ENCODE peak calls at places on chromosomes 13 and 19, in seven cellular contexts. L, W, O, K, F, M and N are unnamed samples.

GRCh38 chr13:36891752-36892151 is 28.3 kb downstream of the SMAD9 start:
- DNase-seq in O (no peak), F (no peak), M (no peak), L (no peak), K (no peak), W (no peak), N (no peak)

GRCh38 chr19:18833849-18834643 is 2.3 kb downstream of the UPF1 start:
- DNase-seq in L (no peak), W (no peak), O (no peak), K (no peak), M (no peak), F (peak; percentile 52), N (no peak)

GRCh38 chr19:57720878-57721277 is 6.5 kb downstream of the ZNF671 start:
- DNase-seq in L (no peak), M (no peak), F (no peak), K (no peak), W (no peak), O (no peak), N (no peak)

GRCh38 chr19:38990949-38991697 is 15.6 kb upstream of the FBXO17 start:
- DNase-seq in K (no peak), O (no peak), M (no peak), F (no peak), W (no peak), L (no peak), N (no peak)

GRCh38 chr19:3056454-3057016 is 5.8 kb downstream of the TLE5 start:
- DNase-seq in F (no peak), W (no peak), L (no peak), K (no peak), O (no peak), M (peak; percentile 28), N (no peak)

GRCh38 chr13:92221916-92222315 is 823.5 kb downstream of the GPC5 start:
- DNase-seq in F (no peak), O (no peak), M (no peak), W (no peak), K (no peak), L (no peak), N (no peak)

GRCh38 chr13:45122941-45123340 is 2.6 kb downstream of the GTF2F2 start:
- DNase-seq in L (no peak), W (no peak), K (no peak), M (no peak), O (no peak), F (no peak), N (no peak)

GRCh38 chr13:76890036-76890435 is 3.8 kb upstream of the KCTD12 start:
- DNase-seq in O (no peak), K (no peak), F (no peak), W (no peak), L (no peak), M (no peak), N (no peak)

GRCh38 chr19:5534787-5535586 is 32.8 kb downstream of the TINCR start:
- DNase-seq in K (no peak), F (peak; percentile 51), M (no peak), W (no peak), O (no peak), L (no peak), N (no peak)

GRCh38 chr13:56773148-56773547 is 367.6 kb upstream of the PRR20A start:
- DNase-seq in F (no peak), M (no peak), L (no peak), W (no peak), O (no peak), K (no peak), N (no peak)

GRCh38 chr13:87344176-87344575 is 327.0 kb upstream of the SLITRK5 start:
- DNase-seq in M (no peak), O (no peak), W (no peak), F (peak; percentile 12), L (no peak), K (no peak), N (no peak)

GRCh38 chr13:75368167-75368566 is 113.8 kb downstream of the TBC1D4 start:
- DNase-seq in K (no peak), L (no peak), M (peak; percentile 57), O (no peak), W (peak; percentile 41), F (no peak), N (no peak)

GRCh38 chr13:31431722-31432137 is 232.0 kb downstream of the B3GLCT start:
- DNase-seq in K (peak; percentile 67), L (no peak), O (no peak), M (peak; percentile 42), W (peak; percentile 51), F (peak; percentile 77), N (no peak)

GRCh38 chr19:29542776-29543175 is 17.0 kb downstream of the VSTM2B start:
- DNase-seq in M (no peak), F (no peak), W (no peak), K (no peak), O (peak; percentile 2), L (peak; percentile 12), N (no peak)

GRCh38 chr13:31433756-31434155 is 234.0 kb downstream of the B3GLCT start:
- DNase-seq in O (no peak), M (no peak), F (no peak), L (no peak), K (no peak), W (no peak), N (no peak)

GRCh38 chr13:110379358-110379757 is 72.3 kb downstream of the COL4A2 start:
- DNase-seq in K (no peak), M (no peak), F (no peak), L (no peak), O (no peak), W (no peak), N (no peak)
- H3K27ac ChIP-seq in K (no peak overlapping the region), M (no peak overlapping the region), F (no peak overlapping the region), L (no peak overlapping the region), O (no peak overlapping the region), W (peak overlapping the region; percentile 36), N (peak overlapping the region; percentile 9)

GRCh38 chr19:40806385-40807146 is 7.6 kb downstream of the EGLN2 start:
- DNase-seq in K (peak; percentile 93), W (peak; percentile 84), M (peak; percentile 86), O (no peak), F (peak; percentile 100), L (peak; percentile 67), N (peak; percentile 85)

GRCh38 chr19:40805258-40805868 is 6.4 kb downstream of the EGLN2 start:
- DNase-seq in M (peak; percentile 50), L (no peak), K (no peak), F (no peak), O (no peak), W (peak; percentile 62), N (no peak)

GRCh38 chr19:40803170-40803856 is 4.3 kb downstream of the EGLN2 start:
- DNase-seq in K (no peak), O (no peak), W (no peak), M (no peak), F (no peak), L (no peak), N (no peak)

GRCh38 chr19:40803857-40804782 is 5.1 kb downstream of the EGLN2 start:
- DNase-seq in M (no peak), W (peak; percentile 79), F (peak; percentile 56), K (no peak), O (peak; percentile 85), L (no peak), N (peak; percentile 54)

DNA sequence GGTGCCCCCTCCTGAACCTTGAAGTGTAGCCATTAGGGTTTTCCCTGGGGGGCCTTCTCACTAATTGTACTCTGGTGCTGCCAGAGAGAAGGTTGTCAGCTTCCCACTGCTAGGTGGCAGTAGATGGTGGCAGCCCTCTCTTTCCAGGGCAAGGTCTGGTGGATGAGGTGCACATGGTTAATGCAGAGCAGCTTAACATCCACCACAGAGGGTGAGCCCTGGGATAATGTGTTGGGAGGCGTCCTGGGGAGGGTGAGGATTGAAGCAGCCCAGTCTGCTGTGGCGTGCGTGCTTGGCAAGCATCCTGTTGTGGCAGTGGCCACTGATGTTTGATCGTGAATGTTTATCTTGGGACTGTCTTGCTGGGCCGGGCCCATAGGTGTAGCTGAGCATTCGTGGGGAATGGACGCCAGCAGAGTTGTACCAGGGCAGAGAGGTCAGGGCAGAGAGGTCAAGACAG is 5.8 kb downstream of the EGLN2 start:
- DNase-seq in M (no peak), K (no peak), F (no peak), W (peak; percentile 53), L (no peak), O (no peak), N (no peak)
- H3K4me1 ChIP-seq in M (peaks cover 53% of the 10 kb centered on the region), K (peaks cover 95% of the 10 kb centered on the region), F (peaks cover 63% of the 10 kb centered on the region), W (peaks cover 80% of the 10 kb centered on the region), L (peaks cover 69% of the 10 kb centered on the region), O (peaks cover 62% of the 10 kb centered on the region), N (no peaks in the 10 kb centered on the region)

DNA sequence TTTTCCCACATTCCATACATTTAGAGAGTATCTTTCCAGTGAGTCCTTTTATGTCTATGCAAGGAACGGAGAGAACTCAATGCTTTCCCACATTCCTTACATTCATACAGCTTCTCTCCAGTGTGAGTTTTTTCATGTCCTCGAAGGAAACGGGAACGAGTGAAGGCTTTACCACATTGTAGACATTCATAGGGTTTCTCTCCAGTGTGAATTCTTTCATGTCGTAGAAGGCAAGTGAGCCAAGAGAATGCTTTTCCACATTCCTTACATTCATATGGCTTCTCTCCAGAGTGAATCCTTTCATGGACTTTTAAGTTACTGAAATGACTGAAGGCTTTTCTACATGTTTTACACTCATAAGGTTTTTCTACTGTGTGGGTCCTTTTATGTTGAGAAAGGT is 17.1 kb downstream of the ZNF823 start:
- DNase-seq in L (no peak), K (no peak), W (no peak), M (no peak), F (peak; percentile 35), O (no peak), N (no peak)
- H3K4me3 ChIP-seq in L (no peak overlapping the region), K (no peak overlapping the region), W (no peak overlapping the region), M (no peak overlapping the region), F (no peak overlapping the region), O (no peak overlapping the region), N (no peak overlapping the region)

GRCh38 chr13:73958657-73959397 is 175.4 kb downstream of the KLF12 start:
- DNase-seq in K (no peak), O (no peak), M (no peak), F (no peak), L (no peak), W (no peak), N (no peak)
- H3K27ac ChIP-seq in K (no peak overlapping the region), O (no peak overlapping the region), M (no peak overlapping the region), F (no peak overlapping the region), L (no peak overlapping the region), W (no peak overlapping the region), N (no peak overlapping the region)

DNA sequence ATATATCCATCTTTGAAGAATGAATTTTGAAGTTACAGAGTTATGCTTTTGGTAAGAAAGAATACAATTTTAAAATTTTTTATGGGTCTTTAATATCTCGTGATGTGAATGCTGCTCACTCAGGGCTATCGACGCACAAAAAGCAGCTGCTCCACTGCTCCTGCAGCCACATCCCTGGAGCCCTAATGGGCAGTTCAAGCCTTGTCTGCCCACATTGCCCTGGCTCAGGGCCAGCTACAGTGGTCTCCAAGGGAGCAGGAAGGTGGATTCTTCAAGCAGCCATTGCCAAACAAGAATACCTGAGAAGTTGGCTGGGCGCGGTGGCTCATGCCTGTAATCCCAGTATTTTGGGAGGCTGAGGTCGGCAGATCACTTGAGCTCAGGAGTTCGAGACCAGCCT is 85.8 kb downstream of the IPO5 start:
- DNase-seq in F (no peak), M (no peak), W (no peak), L (no peak), K (no peak), O (no peak), N (no peak)
- H3K4me1 ChIP-seq in F (no peaks in the 10 kb centered on the region), M (no peaks in the 10 kb centered on the region), W (no peaks in the 10 kb centered on the region), L (no peaks in the 10 kb centered on the region), K (no peaks in the 10 kb centered on the region), O (no peaks in the 10 kb centered on the region), N (no peaks in the 10 kb centered on the region)